ENCODE peak calls at places on chromosomes 3 and 15, in four cellular contexts. One of them, this sample, is unnamed.
A peak's percentile ranks its signal among the peaks of the same experiment; 100 is the strongest.

GRCh38 chr15:75648156-75649000 is 666 bp downstream of the SNX33 start:
- DNase-seq in colonic mucosa: peak; percentile 59
- DNase-seq in T follicular helper cell: no peak
- DNase-seq in HFF-Myc: no peak
- DNase-seq in this sample: peak; percentile 57

GRCh38 chr3:150699068-150699635 is 4.6 kb downstream of the ERICH6 start:
- DNase-seq in colonic mucosa: no peak
- DNase-seq in T follicular helper cell: no peak
- DNase-seq in HFF-Myc: peak; percentile 20
- DNase-seq in this sample: no peak

GRCh38 chr15:36029606-36030005 is 483.6 kb upstream of the DPH6 start:
- DNase-seq in colonic mucosa: no peak
- DNase-seq in T follicular helper cell: no peak
- DNase-seq in HFF-Myc: peak; percentile 14
- DNase-seq in this sample: no peak

GRCh38 chr3:155744091-155744625 is 713 bp downstream of the PLCH1 start:
- DNase-seq in colonic mucosa: peak; percentile 79
- DNase-seq in T follicular helper cell: no peak
- DNase-seq in HFF-Myc: no peak
- DNase-seq in this sample: peak; percentile 52

GRCh38 chr3:52529376-52530333 is 4.0 kb downstream of the NT5DC2 start:
- DNase-seq in colonic mucosa: no peak
- DNase-seq in T follicular helper cell: no peak
- DNase-seq in HFF-Myc: no peak
- DNase-seq in this sample: peak; percentile 23

GRCh38 chr3:101038880-101039279 is 45.7 kb upstream of the ABI3BP start:
- DNase-seq in colonic mucosa: no peak
- DNase-seq in T follicular helper cell: no peak
- DNase-seq in HFF-Myc: no peak
- DNase-seq in this sample: no peak

GRCh38 chr3:194201953-194202666 is 66.2 kb downstream of the HES1 start:
- DNase-seq in colonic mucosa: no peak
- DNase-seq in T follicular helper cell: no peak
- DNase-seq in HFF-Myc: no peak
- DNase-seq in this sample: no peak

GRCh38 chr3:176767385-176767784 is 429.9 kb downstream of the TBL1XR1 start:
- DNase-seq in colonic mucosa: no peak
- DNase-seq in T follicular helper cell: no peak
- DNase-seq in HFF-Myc: no peak
- DNase-seq in this sample: no peak

GRCh38 chr3:96970211-96970610 is 155.8 kb downstream of the EPHA6 start:
- DNase-seq in colonic mucosa: no peak
- DNase-seq in T follicular helper cell: no peak
- DNase-seq in HFF-Myc: no peak
- DNase-seq in this sample: no peak

GRCh38 chr3:102179321-102180290 is 255.2 kb upstream of the ZPLD1 start:
- DNase-seq in colonic mucosa: no peak
- DNase-seq in T follicular helper cell: no peak
- DNase-seq in HFF-Myc: no peak
- DNase-seq in this sample: no peak

GRCh38 chr3:191762323-191762960 is 301.5 kb downstream of the PYDC2 start:
- DNase-seq in colonic mucosa: no peak
- DNase-seq in T follicular helper cell: no peak
- DNase-seq in HFF-Myc: peak; percentile 4
- DNase-seq in this sample: no peak

GRCh38 chr3:71444861-71445259 is 138.7 kb downstream of the FOXP1 start:
- DNase-seq in colonic mucosa: no peak
- DNase-seq in T follicular helper cell: no peak
- DNase-seq in HFF-Myc: no peak
- DNase-seq in this sample: no peak

GRCh38 chr3:143277531-143277930 is 158.0 kb downstream of the CHST2 start:
- DNase-seq in colonic mucosa: no peak
- DNase-seq in T follicular helper cell: no peak
- DNase-seq in HFF-Myc: no peak
- DNase-seq in this sample: no peak

GRCh38 chr3:115418583-115418982 is 204.7 kb upstream of the GAP43 start:
- DNase-seq in colonic mucosa: no peak
- DNase-seq in T follicular helper cell: no peak
- DNase-seq in HFF-Myc: no peak
- DNase-seq in this sample: no peak

GRCh38 chr3:63353383-63353782 is 75.3 kb downstream of the SYNPR start:
- DNase-seq in colonic mucosa: no peak
- DNase-seq in T follicular helper cell: no peak
- DNase-seq in HFF-Myc: no peak
- DNase-seq in this sample: no peak

GRCh38 chr3:147812186-147812911 is 403.2 kb downstream of the ZIC1 start:
- DNase-seq in colonic mucosa: no peak
- DNase-seq in T follicular helper cell: no peak
- DNase-seq in HFF-Myc: no peak
- DNase-seq in this sample: no peak

GRCh38 chr3:13027154-13027553 is 46.1 kb downstream of the IQSEC1 start:
- DNase-seq in colonic mucosa: no peak
- DNase-seq in T follicular helper cell: no peak
- DNase-seq in HFF-Myc: no peak
- DNase-seq in this sample: no peak